ENCODE peak calls at places on chromosomes 5 and 9, in eight cellular contexts. S, T, R, M, H, N, D and E are unnamed samples.

GRCh38 chr9:88215181-88216131 is 77.2 kb upstream of the SPATA31C2 start:
- DNase-seq in S (no peak), T (no peak), R (no peak), M (no peak), H (no peak), N (no peak), D (no peak), E (no peak)

GRCh38 chr9:85742630-85742928 is 825 bp upstream of the AGTPBP1 start:
- DNase-seq in S (peak), T (no peak), R (no peak), M (no peak), H (no peak), N (no peak), D (peak), E (peak)

GRCh38 chr9:99154356-99154755 is 49.4 kb downstream of the TGFBR1 start:
- DNase-seq in S (no peak), T (no peak), R (no peak), M (no peak), H (no peak), N (no peak), D (no peak), E (no peak)

GRCh38 chr5:36744041-36744677 is 132.4 kb upstream of the NIPBL start:
- DNase-seq in S (no peak), T (no peak), R (no peak), M (no peak), H (no peak), N (no peak), D (peak), E (no peak)

GRCh38 chr5:98769256-98770157 is 4.0 kb upstream of the RGMB start:
- DNase-seq in S (peak), T (peak), R (peak), M (peak), H (peak), N (no peak), D (peak), E (peak)

GRCh38 chr5:1113805-1114586 is 2.1 kb upstream of the SLC12A7 start:
- DNase-seq in S (no peak), T (no peak), R (no peak), M (no peak), H (no peak), N (no peak), D (no peak), E (no peak)

GRCh38 chr5:58325950-58326500 is 133.9 kb downstream of the PLK2 start:
- DNase-seq in S (no peak), T (no peak), R (no peak), M (peak), H (no peak), N (no peak), D (no peak), E (no peak)

GRCh38 chr9:123217148-123217585 is 51.2 kb downstream of the STRBP start:
- DNase-seq in S (peak), T (no peak), R (no peak), M (peak), H (no peak), N (no peak), D (peak), E (peak)

GRCh38 chr5:82347213-82347947 is 69.2 kb upstream of the RPS23 start:
- DNase-seq in S (peak), T (peak), R (no peak), M (no peak), H (no peak), N (no peak), D (peak), E (peak)

GRCh38 chr5:132416306-132417009 is 46.9 kb downstream of the SLC22A5 start:
- DNase-seq in S (no peak), T (no peak), R (no peak), M (no peak), H (no peak), N (no peak), D (no peak), E (no peak)

GRCh38 chr5:151523335-151523734 is 67.8 kb downstream of the FAT2 start:
- DNase-seq in S (peak), T (peak), R (peak), M (peak), H (no peak), N (no peak), D (peak), E (peak)

GRCh38 chr5:133052317-133053175 is 733 bp downstream of the HSPA4 start:
- DNase-seq in S (peak), T (peak), R (peak), M (peak), H (peak), N (no peak), D (peak), E (peak)

GRCh38 chr9:133066181-133066983 is 4.6 kb downstream of the CEL start:
- DNase-seq in S (no peak), T (no peak), R (no peak), M (no peak), H (peak), N (no peak), D (no peak), E (no peak)

GRCh38 chr5:54186912-54187445 is 123.4 kb downstream of the ARL15 start:
- DNase-seq in S (no peak), T (no peak), R (no peak), M (no peak), H (no peak), N (no peak), D (no peak), E (no peak)

GRCh38 chr5:127176769-127177168 is 103.5 kb upstream of the C5orf63 start:
- DNase-seq in S (no peak), T (no peak), R (no peak), M (no peak), H (no peak), N (no peak), D (no peak), E (no peak)

GRCh38 chr5:171162602-171163001 is 146.4 kb upstream of the TLX3 start:
- DNase-seq in S (peak), T (no peak), R (peak), M (peak), H (no peak), N (no peak), D (peak), E (peak)

GRCh38 chr5:171640396-171640981 is 145.1 kb upstream of the SMIM23 start:
- DNase-seq in S (peak), T (no peak), R (no peak), M (no peak), H (no peak), N (no peak), D (no peak), E (no peak)

GRCh38 chr5:128273736-128274135 is 190.2 kb downstream of the SLC12A2 start:
- DNase-seq in S (no peak), T (no peak), R (no peak), M (no peak), H (no peak), N (no peak), D (no peak), E (no peak)

GRCh38 chr9:7342229-7342628 is 457.3 kb downstream of the DMAC1 start:
- DNase-seq in S (no peak), T (no peak), R (no peak), M (no peak), H (no peak), N (no peak), D (no peak), E (peak)
- TF ChIP-seq CTCF in S (peak), T (no peak), R (no peak), M (no peak), H (no peak), N (no peak), D (peak), E (peak)

DNA sequence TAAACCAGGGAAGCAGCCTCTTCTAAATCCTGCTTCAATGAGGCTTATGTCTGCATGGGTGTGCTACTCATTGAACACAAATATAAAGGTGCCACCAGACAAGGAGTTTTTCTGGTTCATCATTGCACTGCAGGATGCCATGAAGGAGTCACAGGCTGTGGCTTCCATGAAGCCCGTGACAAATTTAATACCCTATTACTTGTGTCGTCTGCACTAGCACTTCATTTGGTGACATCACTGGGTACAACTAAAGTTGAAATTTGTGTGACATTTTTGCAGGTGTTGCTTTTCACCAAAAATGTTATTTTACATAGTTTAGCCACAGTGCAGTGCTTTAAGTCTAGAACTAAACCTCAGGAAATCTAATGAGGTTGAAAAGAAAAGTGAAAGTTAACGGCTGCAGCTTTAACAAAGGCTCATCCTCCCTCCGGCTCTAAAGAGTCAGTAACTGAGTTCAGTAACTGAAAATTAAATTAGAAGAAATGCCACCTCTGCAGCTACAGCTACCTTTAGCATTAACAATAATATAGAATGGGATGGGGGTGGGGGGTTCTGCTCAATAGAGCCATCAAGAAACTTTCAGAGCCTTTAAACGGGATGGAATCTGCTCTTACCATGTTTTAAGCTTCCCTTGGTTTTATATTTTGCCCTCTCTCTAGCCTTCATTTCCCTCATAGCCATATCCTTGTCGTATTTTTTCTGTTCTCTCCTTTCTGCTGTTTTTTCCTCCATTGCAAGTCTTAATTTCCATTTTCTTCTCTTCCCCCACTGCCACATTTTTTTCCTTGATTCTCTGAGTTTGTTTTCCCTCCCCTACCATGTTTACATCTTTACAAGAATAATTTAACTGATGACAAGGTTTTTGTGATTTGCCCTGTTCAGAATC is 233.8 kb upstream of the TMEM161B start:
- DNase-seq in S (no peak), T (no peak), R (no peak), M (peak), H (no peak), N (no peak), D (peak), E (no peak)
- H3K4me3 ChIP-seq in S (peak), T (peak), R (peak), M (peak), H (peak), N (no peak), D (peak), E (peak)

DNA sequence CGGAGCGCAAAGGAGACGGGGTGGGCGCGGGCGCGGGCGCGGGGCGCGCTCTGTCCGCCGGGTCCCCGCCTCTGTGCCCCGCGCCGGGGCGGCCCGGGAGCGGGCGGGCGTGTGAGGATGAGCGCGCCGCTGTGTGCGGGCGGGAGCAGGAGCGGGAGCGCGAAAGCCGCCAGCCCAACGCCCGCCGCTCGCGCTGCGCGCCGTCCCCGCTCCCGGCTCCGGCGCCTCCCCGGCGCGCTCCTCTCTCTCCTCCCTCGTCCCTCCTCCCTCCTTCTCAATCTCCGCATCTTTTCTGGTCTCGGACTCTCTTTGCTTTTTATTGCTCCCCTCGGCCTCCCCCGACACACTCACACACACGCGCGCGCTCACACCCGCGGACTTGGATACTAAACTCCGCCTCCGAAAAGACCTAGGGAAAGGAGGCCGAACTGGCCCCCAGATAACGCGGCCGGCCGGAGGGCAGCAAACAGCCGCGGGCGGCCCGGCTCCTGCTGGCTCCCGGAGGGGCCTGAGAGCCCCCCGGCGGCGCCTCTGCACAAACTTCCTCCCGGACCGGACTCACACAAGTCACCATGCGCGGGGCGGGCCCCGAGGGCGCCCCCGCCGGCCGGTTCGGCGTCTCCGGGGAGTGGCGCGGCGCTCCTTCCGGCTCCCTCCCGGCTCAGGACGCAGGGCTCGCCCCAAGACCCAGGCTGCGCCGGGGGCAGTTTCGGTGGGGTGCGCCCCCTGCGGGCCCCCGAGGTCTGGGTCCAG is at the start of gene FIBCD1:
- DNase-seq in S (peak), T (no peak), R (peak), M (peak), H (no peak), N (no peak), D (peak), E (no peak)
- TF ChIP-seq CTCF in S (peak), T (no peak), R (peak), M (peak), H (no peak), N (no peak), D (peak), E (no peak)

DNA sequence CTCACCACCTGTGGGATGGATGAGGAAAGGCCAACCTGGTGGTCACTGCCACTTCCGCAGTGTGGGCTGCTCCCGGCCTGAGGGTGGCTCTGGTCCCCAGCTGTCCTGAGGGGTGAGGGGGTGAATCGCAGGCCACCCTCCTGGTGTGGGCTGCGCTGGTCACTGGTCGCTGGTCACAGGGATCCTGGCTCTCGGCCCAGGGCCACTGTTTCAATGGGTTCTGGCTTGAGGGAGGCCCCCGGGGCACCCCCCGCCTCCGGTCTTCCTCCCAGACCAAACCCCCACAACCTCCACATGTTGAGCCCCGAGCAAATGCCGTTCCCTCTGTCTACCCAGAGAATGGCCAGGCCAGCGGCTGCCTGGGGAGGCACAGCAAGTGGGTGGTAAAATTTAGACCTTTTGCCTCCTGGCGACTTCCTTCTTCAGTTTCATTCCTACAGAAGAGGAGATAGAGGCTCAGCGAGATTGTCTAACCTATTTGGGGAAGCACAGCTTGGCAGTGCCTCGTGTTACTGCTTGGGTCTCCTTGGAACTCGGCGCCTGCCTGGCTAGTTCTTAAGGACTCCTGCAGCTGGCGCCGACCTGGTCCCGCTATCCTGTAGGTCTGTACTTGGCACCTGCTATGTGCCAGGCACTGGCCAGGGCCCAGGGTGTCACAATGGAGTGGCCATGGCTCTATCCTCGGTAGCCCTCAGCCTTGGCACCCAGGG is 48.2 kb downstream of the RXRA start:
- DNase-seq in S (no peak), T (no peak), R (no peak), M (no peak), H (peak), N (no peak), D (no peak), E (no peak)
- H3K4me3 ChIP-seq in S (no peak), T (no peak), R (no peak), M (no peak), H (no peak), N (no peak), D (no peak), E (no peak)

GRCh38 chr9:121984726-121985402 is 108.2 kb downstream of the TTLL11 start:
- DNase-seq in S (peak), T (no peak), R (no peak), M (peak), H (no peak), N (no peak), D (peak), E (peak)

GRCh38 chr9:121989010-121989409 is 104.1 kb downstream of the TTLL11 start:
- DNase-seq in S (peak), T (no peak), R (no peak), M (peak), H (no peak), N (no peak), D (peak), E (peak)

GRCh38 chr9:121987312-121987711 is 105.8 kb downstream of the TTLL11 start:
- DNase-seq in S (no peak), T (no peak), R (no peak), M (no peak), H (no peak), N (no peak), D (no peak), E (no peak)

GRCh38 chr9:121981118-121981883 is 111.8 kb downstream of the TTLL11 start:
- DNase-seq in S (no peak), T (no peak), R (no peak), M (no peak), H (no peak), N (no peak), D (no peak), E (no peak)

DNA sequence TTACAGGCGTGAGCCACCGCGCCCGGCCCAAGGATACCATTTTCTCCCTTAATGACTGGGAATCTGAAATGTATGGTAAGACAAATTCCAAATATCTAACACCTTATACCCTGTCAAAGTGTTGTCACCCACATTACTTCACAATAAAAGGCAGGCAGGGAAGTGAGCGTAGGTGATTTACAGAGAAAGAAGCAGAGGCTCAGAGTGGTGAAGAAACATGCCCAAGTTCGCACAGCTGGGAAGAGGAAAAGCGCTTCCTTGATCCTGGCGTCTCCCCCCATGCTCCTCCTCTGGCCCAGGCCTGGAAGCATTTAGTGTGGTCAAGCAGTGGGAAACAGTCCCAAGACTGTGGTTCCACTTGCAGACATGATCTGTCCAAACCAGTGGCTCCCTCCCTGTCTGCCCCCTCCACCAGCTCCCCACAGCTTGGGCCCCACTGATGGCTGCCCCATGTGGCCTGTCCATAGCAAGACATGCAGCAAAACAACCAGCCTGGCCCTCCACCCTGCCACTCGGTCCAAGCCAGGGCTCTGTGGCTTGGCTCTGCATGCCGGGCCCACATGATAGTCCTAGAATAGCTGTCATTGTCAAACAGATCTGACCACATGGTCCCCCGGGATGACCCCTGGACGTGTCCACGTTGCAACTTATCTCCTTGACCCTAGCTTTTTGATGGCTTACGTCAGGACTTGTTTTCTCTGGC is 107.2 kb downstream of the TTLL11 start:
- DNase-seq in S (no peak), T (peak), R (no peak), M (no peak), H (no peak), N (no peak), D (peak), E (peak)
- TF ChIP-seq CTCF in S (no peak), T (no peak), R (no peak), M (no peak), H (no peak), N (no peak), D (peak), E (no peak)

DNA sequence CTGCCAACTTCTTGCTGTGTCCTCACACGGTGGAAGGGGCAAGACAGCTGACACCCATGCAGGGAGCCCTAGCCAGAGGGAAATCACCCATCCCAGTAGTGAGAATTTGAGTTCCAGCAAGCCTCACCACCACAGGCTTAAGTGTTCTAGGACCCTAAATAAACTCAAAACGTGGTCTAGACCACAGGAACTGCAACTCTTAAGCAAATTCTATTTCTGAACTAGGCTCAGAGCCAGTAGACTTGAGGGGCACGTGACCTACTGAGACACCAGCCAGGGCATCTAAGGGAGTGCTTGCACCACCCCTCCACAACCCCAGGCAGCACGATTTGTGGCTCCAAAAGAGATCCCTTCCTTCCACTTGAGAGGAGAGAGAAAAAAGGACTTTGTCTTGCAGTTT is 96.0 kb upstream of the PHF24 start:
- DNase-seq in S (no peak), T (no peak), R (no peak), M (no peak), H (no peak), N (no peak), D (no peak), E (no peak)
- H3K4me3 ChIP-seq in S (no peak), T (no peak), R (no peak), M (no peak), H (no peak), N (no peak), D (no peak), E (no peak)

GRCh38 chr5:23332650-23333251 is 174.7 kb upstream of the PRDM9 start:
- DNase-seq in S (no peak), T (no peak), R (peak), M (no peak), H (no peak), N (no peak), D (peak), E (peak)
- TF ChIP-seq CTCF in S (no peak), T (no peak), R (peak), M (no peak), H (no peak), N (no peak), D (no peak), E (peak)